ENCODE peak calls at places on chromosomes 5 and 9, in six cellular contexts. I, X, J, W, M and V are unnamed samples.

GRCh38 chr9:98332405-98332831 is 77.0 kb upstream of the TBC1D2 start:
- DNase-seq in I (no peak), X (no peak), J (no peak), W (no peak), M (no peak), V (no peak)

GRCh38 chr9:117034862-117035261 is 347.8 kb downstream of the TRIM32 start:
- DNase-seq in I (no peak), X (peak), J (peak), W (no peak), M (no peak), V (no peak)

GRCh38 chr5:1193591-1193985 is 7.8 kb upstream of the SLC6A19 start:
- DNase-seq in I (no peak), X (no peak), J (no peak), W (no peak), M (no peak), V (no peak)

GRCh38 chr5:108917596-108917995 is 169.9 kb downstream of the FER start:
- DNase-seq in I (no peak), X (no peak), J (no peak), W (no peak), M (no peak), V (no peak)

GRCh38 chr5:149563461-149563860 is 12.2 kb upstream of the CSNK1A1 start:
- DNase-seq in I (no peak), X (no peak), J (no peak), W (no peak), M (no peak), V (no peak)

GRCh38 chr5:87746341-87746740 is 333.6 kb upstream of the CCNH start:
- DNase-seq in I (no peak), X (no peak), J (no peak), W (no peak), M (no peak), V (no peak)

GRCh38 chr9:124818431-124819281 is 34.6 kb upstream of the WDR38 start:
- DNase-seq in I (no peak), X (no peak), J (peak), W (peak), M (no peak), V (peak)

GRCh38 chr5:73912755-73913365 is 286.9 kb downstream of the ARHGEF28 start:
- DNase-seq in I (no peak), X (no peak), J (no peak), W (no peak), M (no peak), V (no peak)

GRCh38 chr5:122473138-122473843 is 161.3 kb downstream of the SNCAIP start:
- DNase-seq in I (no peak), X (no peak), J (no peak), W (no peak), M (no peak), V (no peak)